ENCODE peak calls at places on chromosomes 7 and 10, in five cellular contexts. G, I, K, M and N are unnamed samples.

GRCh38 chr10:77639756-77640155 is 2.1 kb upstream of the KCNMA1 start:
- DNase-seq in M (no peak), G (no peak), K (no peak), I (no peak), N (no peak)

GRCh38 chr7:20191044-20191867 is 25.9 kb downstream of the MACC1 start:
- DNase-seq in M (no peak), G (no peak), I (no peak), K (no peak), N (no peak)

GRCh38 chr7:129574487-129574886 is 37.0 kb upstream of the NRF1 start:
- DNase-seq in I (peak; percentile 18), K (no peak), M (no peak), G (no peak), N (no peak)

GRCh38 chr10:100106865-100107264 is 25.2 kb upstream of the CPN1 start:
- DNase-seq in M (no peak), K (no peak), G (no peak), I (no peak), N (no peak)

GRCh38 chr7:44973610-44974401 is 5.0 kb downstream of the MYO1G start:
- DNase-seq in I (peak; percentile 67), M (peak; percentile 55), K (peak; percentile 38), G (no peak), N (no peak)

GRCh38 chr10:79396587-79396986 is 48.8 kb downstream of the ZCCHC24 start:
- DNase-seq in K (no peak), I (no peak), G (no peak), M (no peak), N (no peak)

GRCh38 chr10:128793726-128794655 is 667.8 kb upstream of the MKI67 start:
- DNase-seq in M (no peak), G (no peak), I (no peak), K (no peak), N (no peak)

GRCh38 chr7:30594055-30594539 is 581 bp upstream of the GARS1 start:
- DNase-seq in G (peak; percentile 65), M (peak; percentile 25), I (no peak), K (peak; percentile 27), N (no peak)

GRCh38 chr10:122419890-122420623 is 34.4 kb upstream of the ARMS2 start:
- DNase-seq in M (no peak), G (no peak), I (peak; percentile 81), K (no peak), N (no peak)

GRCh38 chr7:141915565-141915964 is 634 bp upstream of the OR9A4 start:
- DNase-seq in G (no peak), M (no peak), I (peak; percentile 64), K (no peak), N (no peak)

GRCh38 chr7:4794591-4795350 is 19.3 kb downstream of the AP5Z1 start:
- DNase-seq in M (no peak), K (no peak), I (no peak), G (no peak), N (no peak)

GRCh38 chr7:29480456-29480855 is 83.2 kb upstream of the PRR15 start:
- DNase-seq in I (no peak), G (no peak), M (no peak), K (no peak), N (no peak)

GRCh38 chr7:116367171-116367813 is 132.2 kb upstream of the CAV2 start:
- DNase-seq in G (no peak), M (no peak), K (no peak), I (no peak), N (no peak)

GRCh38 chr10:73644015-73644743 is 2.9 kb upstream of the MYOZ1 start:
- DNase-seq in G (peak; percentile 77), I (peak; percentile 75), M (no peak), K (peak; percentile 41), N (peak; percentile 78)

GRCh38 chr7:1450431-1450830 is 8.8 kb downstream of the MICALL2 start:
- DNase-seq in K (no peak), M (no peak), I (no peak), G (no peak), N (no peak)

GRCh38 chr7:1531979-1532455 is 1.5 kb downstream of the MAFK start:
- DNase-seq in K (no peak), M (no peak), G (no peak), I (peak; percentile 39), N (no peak)

GRCh38 chr10:92239185-92239599 is 51.7 kb downstream of the CPEB3 start:
- DNase-seq in M (no peak), G (no peak), I (no peak), K (no peak), N (no peak)

GRCh38 chr10:60098676-60099601 is 192.6 kb upstream of the CCDC6 start:
- DNase-seq in M (no peak), I (peak; percentile 23), K (no peak), G (peak; percentile 41), N (no peak)

GRCh38 chr10:7810443-7810842 is 7.9 kb upstream of the TAF3 start:
- DNase-seq in I (no peak), K (no peak), M (no peak), G (no peak), N (no peak)

GRCh38 chr10:116715396-116715795 is 27.0 kb downstream of the HSPA12A start:
- DNase-seq in I (no peak), G (no peak), M (no peak), K (no peak), N (no peak)

GRCh38 chr7:81515009-81515408 is 254.8 kb downstream of the HGF start:
- DNase-seq in K (no peak), M (no peak), I (no peak), G (no peak), N (no peak)

GRCh38 chr7:156124356-156124755 is 312.1 kb upstream of the SHH start:
- DNase-seq in G (no peak), K (no peak), I (no peak), M (no peak), N (no peak)

GRCh38 chr7:4561775-4562174 is 120.3 kb upstream of the FOXK1 start:
- DNase-seq in M (no peak), G (no peak), K (no peak), I (no peak), N (no peak)

GRCh38 chr7:111112439-111112838 is 21.5 kb downstream of the LRRN3 start:
- DNase-seq in G (no peak), K (no peak), I (no peak), M (no peak), N (no peak)

GRCh38 chr7:104179178-104179577 is 28.6 kb downstream of the ORC5 start:
- DNase-seq in G (no peak), M (no peak), K (no peak), I (peak; percentile 6), N (no peak)

GRCh38 chr10:14040787-14041631 is 289.7 kb downstream of the FRMD4A start:
- DNase-seq in M (no peak), I (no peak), G (peak; percentile 30), K (no peak), N (no peak)

GRCh38 chr7:2530076-2530967 is 10.7 kb downstream of the LFNG start:
- DNase-seq in I (no peak), K (no peak), M (peak; percentile 44), G (peak; percentile 64), N (peak; percentile 83)

GRCh38 chr7:115632636-115633035 is 397.9 kb downstream of the TFEC start:
- DNase-seq in K (no peak), I (no peak), M (no peak), G (no peak), N (no peak)

GRCh38 chr10:105071980-105072379 is 430.9 kb downstream of the SORCS3 start:
- DNase-seq in G (no peak), M (no peak), I (no peak), K (no peak), N (no peak)

GRCh38 chr10:21076381-21076780 is 179.3 kb upstream of the NEBL start:
- DNase-seq in K (no peak), G (no peak), I (no peak), M (no peak), N (no peak)
- TF ChIP-seq CTCF in K (no peak), G (no peak), I (no peak), M (no peak), N (no peak)

DNA sequence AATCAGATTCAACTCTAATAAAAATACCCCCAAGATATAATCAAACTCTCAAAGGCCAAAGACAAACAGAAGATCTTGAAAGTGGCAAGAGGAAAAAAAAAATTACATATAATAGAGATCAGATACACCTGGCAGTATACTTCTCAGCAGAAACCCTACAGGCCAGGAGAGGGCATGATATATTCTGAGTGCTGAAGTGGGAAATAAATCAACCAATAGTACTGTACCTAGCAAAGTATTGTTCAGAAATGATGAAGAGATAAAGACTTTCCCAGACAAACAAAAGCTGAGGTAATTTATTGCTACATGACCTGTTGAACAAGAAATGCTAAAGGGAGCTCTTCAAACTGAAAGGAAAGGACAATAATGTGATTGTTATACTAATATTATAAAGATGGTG is 291.9 kb downstream of the SH2D4B start:
- DNase-seq in I (no peak), G (no peak), K (no peak), M (no peak), N (no peak)
- TF ChIP-seq CTCF in I (no peak), G (no peak), K (no peak), M (no peak), N (no peak)

GRCh38 chr10:133086247-133086646 is 1.5 kb upstream of the ADGRA1 start:
- DNase-seq in K (no peak), M (no peak), G (no peak), I (no peak), N (no peak)

GRCh38 chr10:133087045-133087678 is 562 bp upstream of the ADGRA1 start:
- DNase-seq in K (no peak), I (no peak), G (no peak), M (no peak), N (no peak)

GRCh38 chr10:133083422-133084100 is 4.2 kb upstream of the ADGRA1 start:
- DNase-seq in I (no peak), M (no peak), K (no peak), G (no peak), N (no peak)

GRCh38 chr10:133084491-133084890 is 3.2 kb upstream of the ADGRA1 start:
- DNase-seq in M (no peak), I (no peak), K (no peak), G (no peak), N (no peak)

GRCh38 chr10:133085251-133086125 is 2.2 kb upstream of the ADGRA1 start:
- DNase-seq in M (no peak), I (no peak), G (no peak), K (no peak), N (no peak)
- TF ChIP-seq CTCF in M (no peak), I (no peak), G (no peak), K (no peak), N (no peak)

DNA sequence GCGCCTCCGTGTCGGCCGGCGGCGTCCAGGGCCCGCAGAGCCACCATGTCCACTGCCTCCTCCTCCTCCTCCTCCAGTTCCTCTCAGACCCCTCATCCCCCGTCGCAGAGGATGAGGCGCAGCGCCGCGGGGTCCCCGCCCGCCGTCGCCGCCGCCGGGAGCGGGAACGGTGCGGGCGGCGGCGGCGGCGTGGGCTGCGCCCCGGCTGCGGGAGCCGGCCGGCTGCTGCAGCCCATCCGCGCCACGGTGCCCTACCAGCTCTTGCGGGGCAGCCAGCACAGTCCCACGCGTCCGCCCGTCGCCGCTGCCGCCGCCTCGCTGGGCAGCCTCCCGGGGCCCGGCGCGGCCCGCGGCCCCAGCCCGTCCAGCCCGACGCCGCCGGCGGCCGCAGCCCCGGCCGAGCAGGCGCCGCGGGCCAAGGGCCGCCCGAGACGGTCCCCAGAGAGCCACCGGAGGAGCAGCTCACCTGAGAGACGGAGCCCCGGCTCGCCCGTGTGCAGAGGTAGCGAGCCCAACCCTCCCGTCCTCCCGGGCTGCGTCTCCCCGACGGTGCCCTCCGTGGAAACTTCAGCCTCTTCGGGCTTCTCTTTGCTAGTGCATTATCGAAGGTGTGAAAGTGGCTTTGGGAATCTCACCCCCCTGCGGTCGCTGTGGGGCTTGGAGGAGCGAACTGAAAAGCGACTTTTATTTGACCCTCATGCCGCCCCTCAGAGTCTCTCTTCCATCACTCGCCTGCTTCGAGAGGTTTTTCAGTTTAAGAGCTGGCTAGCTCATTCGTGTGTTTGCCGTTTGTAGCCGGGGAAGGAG is 913 bp downstream of the GLCCI1 start:
- DNase-seq in M (peak; percentile 15), I (peak; percentile 51), K (peak; percentile 22), G (peak; percentile 58), N (peak; percentile 30)
- TF ChIP-seq CTCF in M (peak; percentile 25), I (no peak), K (peak; percentile 34), G (no peak), N (no peak)